ENCODE peak calls at places on chromosomes 3 and 15, in seven cellular contexts. W, A, E, B, L, S and I are unnamed samples.

GRCh38 chr3:39601241-39601640 is 133.8 kb downstream of the MOBP start:
- DNase-seq in A (no peak), L (no peak), W (no peak), S (no peak), E (no peak), B (no peak), I (no peak)

GRCh38 chr3:192845196-192845855 is 72.3 kb downstream of the MB21D2 start:
- DNase-seq in L (no peak), A (no peak), S (no peak), W (no peak), E (no peak), B (no peak), I (no peak)

GRCh38 chr3:15983232-15983631 is 185.5 kb upstream of the ANKRD28 start:
- DNase-seq in A (no peak), W (peak), S (no peak), E (no peak), B (peak), L (peak), I (no peak)

GRCh38 chr15:93942140-93942808 is 289.1 kb upstream of the MCTP2 start:
- DNase-seq in L (peak), W (no peak), E (no peak), B (no peak), S (no peak), A (no peak), I (no peak)

GRCh38 chr15:87817553-87817952 is 439.0 kb downstream of the NTRK3 start:
- DNase-seq in L (no peak), A (no peak), S (no peak), E (no peak), B (peak), W (no peak), I (no peak)

GRCh38 chr15:52765779-52766178 is 24.4 kb downstream of the ONECUT1 start:
- DNase-seq in E (no peak), A (no peak), B (peak), L (no peak), S (no peak), W (no peak), I (peak)

GRCh38 chr15:25481208-25481862 is 42.5 kb upstream of the UBE3A start:
- DNase-seq in B (no peak), E (no peak), A (no peak), W (no peak), S (no peak), L (peak), I (peak)

GRCh38 chr3:14216257-14217048 is 37.8 kb downstream of the LSM3 start:
- DNase-seq in A (peak), W (no peak), E (no peak), L (peak), S (no peak), B (peak), I (peak)

GRCh38 chr15:73295630-73296286 is 73.0 kb downstream of the HCN4 start:
- DNase-seq in S (no peak), B (peak), E (no peak), W (no peak), A (no peak), L (peak), I (no peak)

GRCh38 chr15:92667291-92667904 is 11.8 kb upstream of the FAM174B start:
- DNase-seq in W (no peak), L (no peak), E (no peak), S (no peak), B (peak), A (no peak), I (no peak)

GRCh38 chr3:70856414-70857162 is 544.1 kb upstream of the MDFIC2 start:
- DNase-seq in B (peak), S (no peak), W (no peak), E (no peak), L (peak), A (no peak), I (no peak)

GRCh38 chr3:95240395-95240794 is 1177.5 kb downstream of the NSUN3 start:
- DNase-seq in E (no peak), B (no peak), A (no peak), L (no peak), S (no peak), W (no peak), I (no peak)

GRCh38 chr3:22609139-22609538 is 594.0 kb upstream of the UBE2E2 start:
- DNase-seq in E (no peak), W (no peak), B (no peak), S (no peak), L (no peak), A (no peak), I (no peak)

GRCh38 chr3:180870008-180870733 is 42.3 kb upstream of the FXR1 start:
- DNase-seq in S (peak), L (no peak), B (peak), A (no peak), W (no peak), E (peak), I (peak)

GRCh38 chr15:66721501-66721937 is 19.5 kb downstream of the SMAD6 start:
- DNase-seq in B (no peak), S (no peak), A (no peak), E (no peak), L (peak), W (no peak), I (no peak)

GRCh38 chr3:194197981-194198695 is 62.2 kb downstream of the HES1 start:
- DNase-seq in L (no peak), A (no peak), S (no peak), E (no peak), W (no peak), B (no peak), I (no peak)

GRCh38 chr15:74787251-74788041 is 5.6 kb downstream of the CSK start:
- DNase-seq in S (peak), E (peak), L (peak), B (peak), A (peak), W (no peak), I (peak)

GRCh38 chr3:102360211-102360610 is 74.6 kb upstream of the ZPLD1 start:
- DNase-seq in E (no peak), S (no peak), A (no peak), B (no peak), W (no peak), L (no peak), I (no peak)

GRCh38 chr3:23590424-23590823 is 215.3 kb upstream of the UBE2E1 start:
- DNase-seq in W (no peak), E (no peak), L (no peak), S (no peak), B (peak), A (no peak), I (no peak)

GRCh38 chr3:195102609-195103467 is 168.1 kb downstream of the XXYLT1 start:
- DNase-seq in S (peak), W (peak), A (no peak), L (peak), B (peak), E (peak), I (no peak)

GRCh38 chr3:158167737-158168469 is 58.0 kb downstream of the RSRC1 start:
- DNase-seq in W (peak), S (no peak), B (peak), A (no peak), L (peak), E (no peak), I (no peak)

GRCh38 chr15:100033140-100033857 is 300.1 kb upstream of the LYSMD4 start:
- DNase-seq in L (peak), B (peak), S (no peak), E (peak), A (no peak), W (no peak), I (no peak)

GRCh38 chr15:64599716-64600115 is 139.3 kb downstream of the ZNF609 start:
- DNase-seq in L (peak), A (no peak), B (peak), E (no peak), S (no peak), W (no peak), I (no peak)

GRCh38 chr15:44489464-44489863 is 47.5 kb upstream of the EIF3J start:
- DNase-seq in B (peak), W (peak), S (no peak), L (peak), E (no peak), A (no peak), I (no peak)

GRCh38 chr3:169700195-169700594 is 36.7 kb upstream of the MECOM start:
- DNase-seq in L (no peak), B (peak), A (no peak), S (no peak), E (no peak), W (no peak), I (no peak)
- TF ChIP-seq CTCF in L (no peak), B (no peak), A (no peak), S (no peak), E (no peak), W (no peak), I (no peak)

DNA sequence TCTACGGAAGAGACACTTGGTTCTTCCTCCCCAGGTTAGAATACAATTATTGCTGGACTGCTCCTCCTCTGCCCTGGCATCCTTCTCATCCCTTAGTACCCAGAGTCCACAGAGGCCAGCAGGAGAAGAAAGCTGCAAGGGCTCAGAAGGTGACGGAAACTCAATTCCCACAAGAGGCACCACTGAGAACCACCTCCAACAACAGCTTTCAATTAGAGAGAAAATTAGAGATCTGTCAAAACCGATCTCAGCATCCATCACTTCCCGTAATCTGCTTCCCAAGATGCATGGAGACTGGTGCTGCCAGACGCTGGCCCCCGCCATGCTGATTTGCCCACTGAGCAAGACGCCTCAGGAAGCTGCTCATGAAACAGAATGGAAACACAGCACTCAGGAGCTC is 135.0 kb upstream of the PRICKLE2 start:
- DNase-seq in E (no peak), B (no peak), A (no peak), W (no peak), S (no peak), L (no peak), I (no peak)
- TF ChIP-seq CTCF in E (no peak), B (no peak), A (no peak), W (no peak), S (no peak), L (no peak), I (no peak)

DNA sequence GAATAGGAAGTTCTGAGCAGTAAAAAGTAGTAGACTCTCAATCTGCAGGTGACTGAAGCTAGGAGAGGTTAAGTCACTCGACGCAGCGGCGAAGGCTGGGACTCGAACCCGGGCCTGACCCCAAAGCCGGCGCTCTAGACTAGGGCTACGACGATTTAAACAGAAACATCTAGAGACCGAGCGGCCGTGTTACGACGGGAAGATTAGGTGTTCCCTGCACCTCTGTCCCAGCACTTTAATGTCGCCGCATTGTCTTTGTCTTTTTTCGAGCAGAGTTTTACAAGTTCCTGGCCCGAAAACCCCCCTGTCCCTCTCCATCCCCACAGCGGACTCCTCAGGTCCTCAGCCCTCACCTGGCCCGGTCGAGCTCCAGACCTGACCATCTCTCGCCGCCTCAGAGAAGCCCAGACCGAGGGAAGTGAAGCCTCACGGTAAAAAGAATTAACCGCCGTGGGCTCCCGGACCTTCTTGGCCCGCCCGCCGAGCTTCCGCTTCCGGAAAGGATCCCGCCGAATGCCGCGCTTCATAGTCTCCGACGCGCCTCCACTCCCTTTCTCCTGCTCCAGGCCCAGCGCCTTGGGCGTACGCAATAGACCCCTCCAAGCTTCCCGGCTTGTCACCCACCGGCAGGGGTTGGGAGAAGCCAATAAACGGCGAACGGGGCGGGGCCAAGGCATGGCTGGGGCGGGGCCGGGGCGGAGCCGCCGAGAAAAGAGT is at the start of gene CCDC14:
- DNase-seq in B (peak), S (peak), E (peak), A (peak), L (peak), W (peak), I (peak)
- TF ChIP-seq CTCF in B (no peak), S (no peak), E (peak), A (no peak), L (no peak), W (no peak), I (no peak)

GRCh38 chr3:66755924-66756323 is 242.2 kb upstream of the KBTBD8 start:
- DNase-seq in L (no peak), B (no peak), A (no peak), S (no peak), E (no peak), W (no peak), I (no peak)

GRCh38 chr3:66753670-66754069 is 244.4 kb upstream of the KBTBD8 start:
- DNase-seq in B (no peak), A (no peak), E (no peak), W (no peak), L (no peak), S (no peak), I (no peak)

GRCh38 chr3:66751842-66752241 is 246.3 kb upstream of the KBTBD8 start:
- DNase-seq in L (no peak), B (no peak), E (no peak), S (no peak), A (no peak), W (no peak), I (no peak)

GRCh38 chr3:66756468-66757036 is 241.6 kb upstream of the KBTBD8 start:
- DNase-seq in L (peak), E (no peak), W (no peak), S (no peak), A (no peak), B (no peak), I (no peak)

DNA sequence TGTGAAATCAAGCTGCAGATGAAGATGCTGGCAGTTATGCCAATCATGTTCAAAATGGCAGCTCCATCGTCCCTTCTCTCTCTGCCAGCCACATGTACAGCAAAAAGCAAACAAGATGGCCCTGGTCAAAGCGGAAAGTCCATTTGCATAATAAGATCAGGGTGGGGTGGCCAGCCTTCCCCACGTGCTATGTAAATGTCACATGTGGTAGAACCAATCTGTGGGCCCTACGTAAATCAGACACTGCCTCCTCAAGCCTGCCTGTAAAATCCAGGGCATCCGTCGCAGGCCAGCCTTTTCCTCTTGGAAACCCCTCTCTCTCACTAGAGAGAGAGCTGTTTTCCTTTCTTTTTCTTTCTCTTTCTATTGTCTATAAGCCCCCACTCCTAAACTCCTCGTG is 243.5 kb upstream of the KBTBD8 start:
- DNase-seq in S (no peak), B (no peak), A (no peak), L (no peak), W (no peak), E (no peak), I (no peak)
- TF ChIP-seq CTCF in S (no peak), B (no peak), A (no peak), L (no peak), W (no peak), E (no peak), I (no peak)